ENCODE peak calls at places on chromosomes 16 and 17, in seven cellular contexts. V, U, K, W, T, A and Z are unnamed samples.

GRCh38 chr17:57406131-57406980 is 150.0 kb downstream of the MSI2 start:
- DNase-seq in T (no peak), U (no peak), K (peak; percentile 20), A (no peak), V (no peak), W (no peak), Z (peak; percentile 100)

GRCh38 chr17:29042679-29043538 is at the start of gene PIPOX:
- DNase-seq in U (no peak), A (no peak), V (no peak), W (peak; percentile 99), K (peak; percentile 20), T (peak; percentile 12), Z (peak; percentile 48)

GRCh38 chr16:3589441-3589921 is 12.3 kb upstream of the NLRC3 start:
- DNase-seq in U (peak; percentile 89), A (no peak), W (no peak), T (no peak), K (no peak), V (no peak), Z (no peak)

GRCh38 chr17:80319262-80319998 is 58.8 kb downstream of the RNF213 start:
- DNase-seq in T (no peak), V (no peak), W (peak; percentile 34), U (no peak), K (no peak), A (no peak), Z (no peak)

GRCh38 chr16:87541882-87542234 is 49.0 kb upstream of the ZCCHC14 start:
- DNase-seq in U (no peak), V (no peak), A (no peak), K (no peak), T (peak; percentile 22), W (peak; percentile 28), Z (no peak)

GRCh38 chr17:29292992-29293889 is 707 bp downstream of the NUFIP2 start:
- DNase-seq in V (peak; percentile 46), K (peak; percentile 71), W (peak; percentile 80), U (peak; percentile 91), T (peak; percentile 18), A (peak; percentile 67), Z (no peak)

GRCh38 chr16:52470601-52471000 is 76.3 kb downstream of the TOX3 start:
- DNase-seq in A (no peak), U (no peak), K (no peak), T (no peak), V (no peak), W (no peak), Z (no peak)

GRCh38 chr17:58269557-58270291 is 11.0 kb downstream of the MPO start:
- DNase-seq in A (no peak), W (no peak), T (no peak), K (no peak), V (no peak), U (no peak), Z (no peak)

GRCh38 chr17:14935139-14935538 is 330.0 kb downstream of the PMP22 start:
- DNase-seq in T (no peak), K (no peak), A (no peak), U (no peak), W (no peak), V (no peak), Z (no peak)

GRCh38 chr17:45905812-45906211 is 11.5 kb downstream of the MAPT start:
- DNase-seq in T (no peak), V (no peak), K (no peak), W (no peak), A (no peak), U (no peak), Z (no peak)

DNA sequence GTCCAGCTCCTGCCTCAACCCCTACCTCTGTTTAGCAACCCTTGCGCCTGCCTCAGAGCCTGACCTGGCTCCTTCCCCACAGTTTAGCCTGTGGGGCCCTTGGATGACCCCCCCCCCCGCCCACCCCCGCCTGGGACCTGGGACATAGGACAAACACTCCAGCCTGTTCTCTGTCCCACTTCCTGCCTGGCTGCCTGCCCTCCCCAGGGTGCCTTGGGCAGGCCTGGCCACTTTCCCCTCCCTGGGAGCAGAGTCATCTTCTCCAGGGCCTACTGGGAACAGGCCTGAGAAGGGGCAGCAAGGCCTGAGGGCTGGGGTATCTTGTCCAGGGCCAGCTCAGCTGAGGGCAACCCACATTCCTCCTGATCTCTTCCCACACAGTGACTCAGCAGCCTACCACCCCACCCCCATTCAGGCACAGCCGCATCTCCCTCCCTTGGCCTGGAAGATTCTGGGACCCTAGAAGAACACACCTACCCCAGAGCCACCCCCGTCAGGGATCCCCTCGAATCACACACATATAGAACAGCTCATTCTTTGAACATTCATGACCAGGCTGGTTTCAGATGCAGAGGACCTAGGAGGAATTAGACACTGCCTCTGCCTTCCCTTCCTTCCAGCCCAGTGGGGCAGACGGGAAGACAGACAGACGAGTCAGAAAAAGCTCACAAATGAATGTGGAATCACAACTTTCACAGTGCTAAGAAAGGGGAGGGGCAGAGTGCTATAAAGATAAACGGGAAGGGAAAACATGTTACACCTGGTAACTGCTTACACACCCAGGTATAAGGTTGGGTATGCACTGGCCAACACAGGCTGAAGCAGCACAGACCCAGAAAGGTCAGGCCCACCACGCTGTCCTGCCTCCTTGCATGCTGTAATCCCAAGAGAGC is 6.0 kb downstream of the FHOD1 start:
- DNase-seq in U (peak; percentile 89), V (peak; percentile 45), T (peak; percentile 79), W (peak; percentile 59), K (peak; percentile 70), A (peak; percentile 76), Z (no peak)
- H3K4me3 ChIP-seq in U (no peak overlapping the region), V (no peak overlapping the region), T (no peak overlapping the region), W (no peak overlapping the region), K (no peak overlapping the region), A (no peak overlapping the region), Z (no peak overlapping the region)

GRCh38 chr17:54892360-54892759 is 8.3 kb upstream of the TOM1L1 start:
- DNase-seq in K (no peak), T (no peak), A (no peak), W (no peak), V (no peak), U (no peak), Z (no peak)

GRCh38 chr17:54888981-54889380 is 11.7 kb upstream of the TOM1L1 start:
- DNase-seq in W (no peak), A (no peak), V (no peak), U (no peak), K (no peak), T (no peak), Z (no peak)

GRCh38 chr17:54887787-54888186 is 12.9 kb upstream of the TOM1L1 start:
- DNase-seq in W (no peak), K (no peak), A (no peak), T (no peak), U (no peak), V (no peak), Z (no peak)

GRCh38 chr17:54888254-54888653 is 12.4 kb upstream of the TOM1L1 start:
- DNase-seq in K (no peak), W (no peak), V (no peak), A (no peak), U (no peak), T (no peak), Z (no peak)

GRCh38 chr17:54891176-54891821 is 9.4 kb upstream of the TOM1L1 start:
- DNase-seq in K (peak; percentile 6), V (no peak), A (peak; percentile 80), T (peak; percentile 66), U (no peak), W (peak; percentile 71), Z (peak; percentile 14)
- H3K4me3 ChIP-seq in K (no peak overlapping the region), V (no peak overlapping the region), A (no peak overlapping the region), T (no peak overlapping the region), U (no peak overlapping the region), W (no peak overlapping the region), Z (no peak overlapping the region)

GRCh38 chr16:58375386-58375785 is 16.9 kb upstream of the GINS3 start:
- DNase-seq in V (no peak), T (no peak), K (no peak), W (no peak), U (no peak), A (no peak), Z (no peak)

GRCh38 chr16:58381661-58382060 is 10.6 kb upstream of the GINS3 start:
- DNase-seq in W (no peak), V (no peak), K (no peak), A (no peak), U (no peak), T (no peak), Z (no peak)

GRCh38 chr16:58379736-58380135 is 12.5 kb upstream of the GINS3 start:
- DNase-seq in V (no peak), K (no peak), T (no peak), A (no peak), U (no peak), W (no peak), Z (no peak)

GRCh38 chr16:58377932-58378331 is 14.3 kb upstream of the GINS3 start:
- DNase-seq in V (no peak), K (no peak), A (no peak), T (no peak), W (no peak), U (no peak), Z (peak; percentile 71)

DNA sequence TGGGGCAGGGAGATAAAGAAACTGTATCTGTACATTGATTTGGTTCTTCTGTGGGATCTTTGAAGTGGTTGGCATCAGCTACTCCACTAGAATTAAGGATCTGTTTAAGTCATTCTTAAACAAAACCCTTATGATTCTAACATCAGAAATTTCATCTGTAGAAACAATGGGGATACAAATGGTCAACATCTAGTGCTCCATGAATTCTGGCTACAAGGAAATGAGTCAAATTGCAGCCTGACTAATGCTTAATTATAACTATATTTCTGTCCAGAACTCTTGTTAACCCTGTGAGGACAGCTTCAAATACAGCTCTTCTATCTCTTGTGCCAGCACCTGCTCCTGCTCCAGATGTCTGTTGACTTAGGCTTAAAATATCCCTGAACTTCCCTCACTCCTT is 13.9 kb upstream of the GINS3 start:
- DNase-seq in T (no peak), K (no peak), V (no peak), W (no peak), U (no peak), A (no peak), Z (no peak)
- H3K4me3 ChIP-seq in T (no peak overlapping the region), K (no peak overlapping the region), V (no peak overlapping the region), W (no peak overlapping the region), U (no peak overlapping the region), A (no peak overlapping the region), Z (no peak overlapping the region)

GRCh38 chr17:61405686-61406542 is 6.3 kb downstream of the TBX2 start:
- DNase-seq in U (no peak), K (no peak), W (no peak), V (no peak), A (no peak), T (no peak), Z (no peak)
- H3K4me3 ChIP-seq in U (peak overlapping the region; percentile 53), K (peak overlapping the region; percentile 73), W (no peak overlapping the region), V (peak overlapping the region; percentile 11), A (no peak overlapping the region), T (peak overlapping the region; percentile 84), Z (no peak overlapping the region)

GRCh38 chr16:90022209-90023077 is 3.2 kb upstream of the DBNDD1 start:
- DNase-seq in T (peak; percentile 82), V (peak; percentile 87), U (peak; percentile 97), A (peak; percentile 90), K (peak; percentile 93), W (peak; percentile 90), Z (peak; percentile 38)
- H3K4me3 ChIP-seq in T (peak overlapping the region; percentile 76), V (peak overlapping the region; percentile 66), U (peak overlapping the region; percentile 72), A (peak overlapping the region; percentile 76), K (peak overlapping the region; percentile 76), W (peak overlapping the region; percentile 71), Z (peak overlapping the region; percentile 79)